ENCODE peak calls at places on chromosomes 4 and X, in nine cellular contexts. F, Q, C, W, U, I, L, N and J are unnamed samples.

GRCh38 chr4:123826896-123827295 is 430.3 kb downstream of the SPRY1 start:
- DNase-seq in W (no peak), N (no peak), L (no peak), I (no peak), C (no peak), F (no peak), Q (no peak), U (no peak), J (no peak)

GRCh38 chrX:47230136-47230868 is 2.5 kb upstream of the USP11 start:
- DNase-seq in I (no peak), C (no peak), Q (no peak), L (no peak), F (no peak), W (no peak), U (no peak), N (no peak), J (no peak)

GRCh38 chr4:150242820-150243458 is 164.7 kb downstream of the DCLK2 start:
- DNase-seq in L (peak), W (peak), Q (peak), U (no peak), N (peak), I (no peak), F (no peak), C (peak), J (no peak)

GRCh38 chrX:65581661-65582339 is 47.2 kb upstream of the LAS1L start:
- DNase-seq in F (peak), I (peak), L (peak), U (peak), Q (peak), W (peak), C (peak), N (peak), J (peak)

GRCh38 chr4:17385403-17385802 is 126.5 kb downstream of the QDPR start:
- DNase-seq in W (peak), L (no peak), Q (peak), F (no peak), U (no peak), C (peak), N (no peak), I (no peak), J (no peak)

GRCh38 chr4:122873752-122874151 is 47.1 kb downstream of the FGF2 start:
- DNase-seq in N (no peak), F (no peak), L (no peak), Q (no peak), I (no peak), U (no peak), C (no peak), W (no peak), J (no peak)

GRCh38 chr4:109548655-109549054 is 11.4 kb upstream of the MCUB start:
- DNase-seq in N (no peak), C (no peak), Q (peak), L (no peak), I (no peak), U (no peak), W (no peak), F (no peak), J (no peak)

GRCh38 chr4:73853246-73853704 is at the start of gene PF4V1:
- DNase-seq in U (no peak), L (peak), F (peak), Q (peak), I (no peak), C (no peak), W (no peak), N (no peak), J (no peak)

GRCh38 chrX:120839506-120839905 is 36.2 kb downstream of the CT47B1 start:
- DNase-seq in F (no peak), U (no peak), W (no peak), Q (peak), N (no peak), C (no peak), L (no peak), I (no peak), J (no peak)

GRCh38 chr4:822361-823092 is 3.4 kb downstream of the CPLX1 start:
- DNase-seq in I (no peak), C (no peak), Q (no peak), N (no peak), L (peak), F (no peak), W (no peak), U (no peak), J (no peak)

GRCh38 chr4:139368990-139369389 is 66.7 kb upstream of the NDUFC1 start:
- DNase-seq in U (no peak), I (no peak), Q (no peak), L (no peak), N (no peak), F (no peak), C (no peak), W (no peak), J (no peak)

GRCh38 chr4:114606240-114606639 is 7.6 kb downstream of the UGT8 start:
- DNase-seq in U (peak), N (no peak), L (peak), W (peak), Q (no peak), I (no peak), C (no peak), F (no peak), J (no peak)

GRCh38 chr4:147596976-147597375 is 20.2 kb upstream of the TMEM184C start:
- DNase-seq in N (no peak), F (no peak), C (no peak), U (no peak), W (peak), L (no peak), Q (peak), I (no peak), J (no peak)

GRCh38 chr4:89492476-89493110 is 185.0 kb upstream of the GPRIN3 start:
- DNase-seq in U (no peak), L (no peak), C (no peak), F (no peak), N (no peak), W (no peak), I (no peak), Q (peak), J (no peak)

GRCh38 chrX:39261446-39262147 is 460.3 kb downstream of the MID1IP1 start:
- DNase-seq in W (peak), Q (peak), L (peak), C (peak), F (no peak), N (peak), U (peak), I (no peak), J (no peak)

GRCh38 chrX:13669246-13669689 is 16.3 kb downstream of the TCEANC start:
- DNase-seq in N (no peak), I (peak), W (peak), L (no peak), F (no peak), U (no peak), C (peak), Q (peak), J (no peak)

GRCh38 chrX:88604433-88605221 is 142.4 kb upstream of the CPXCR1 start:
- DNase-seq in I (no peak), W (no peak), U (no peak), L (no peak), F (no peak), N (no peak), C (peak), Q (no peak), J (no peak)

GRCh38 chr4:78591404-78591803 is 39.8 kb downstream of the ANXA3 start:
- DNase-seq in C (no peak), U (no peak), F (no peak), Q (peak), L (no peak), N (no peak), I (no peak), W (no peak), J (no peak)

GRCh38 chrX:69107231-69107739 is 58.0 kb downstream of the PJA1 start:
- DNase-seq in C (peak), F (no peak), L (peak), Q (no peak), N (no peak), W (no peak), I (no peak), U (no peak), J (no peak)